ENCODE peak calls at places on chromosomes 1 and 21, in eight cellular contexts. P, I, L, H, V, N, W and X are unnamed samples.

GRCh38 chr1:158145173-158145719 is 35.4 kb upstream of the CD1D start:
- DNase-seq in L (peak; percentile 92), W (no peak), N (no peak), H (peak; percentile 93), P (no peak), V (peak; percentile 74), I (peak; percentile 65), X (no peak)

GRCh38 chr1:1086911-1087341 is 12.8 kb upstream of the RNF223 start:
- DNase-seq in W (no peak), H (no peak), L (no peak), P (no peak), N (peak; percentile 42), I (no peak), V (no peak), X (no peak)

GRCh38 chr1:147527941-147528936 is 13.1 kb upstream of the BCL9 start:
- DNase-seq in V (no peak), W (no peak), L (no peak), N (no peak), H (no peak), I (no peak), P (no peak), X (no peak)

GRCh38 chr1:183349201-183349711 is 68.9 kb downstream of the NMNAT2 start:
- DNase-seq in W (no peak), N (no peak), I (peak; percentile 30), H (peak; percentile 53), L (peak; percentile 64), P (no peak), V (no peak), X (no peak)

GRCh38 chr21:45502006-45502345 is 40.3 kb downstream of the SLC19A1 start:
- DNase-seq in I (no peak), W (no peak), H (no peak), V (no peak), N (no peak), P (no peak), L (no peak), X (no peak)

GRCh38 chr1:12453400-12454343 is 164.3 kb downstream of the DHRS3 start:
- DNase-seq in W (no peak), P (no peak), H (no peak), L (no peak), N (no peak), V (no peak), I (peak; percentile 57), X (no peak)

GRCh38 chr1:83098791-83099190 is 900.1 kb downstream of the TTLL7 start:
- DNase-seq in I (no peak), V (peak; percentile 68), L (no peak), H (no peak), P (no peak), N (no peak), W (no peak), X (no peak)

GRCh38 chr1:184152944-184153343 is 101.4 kb downstream of the TSEN15 start:
- DNase-seq in H (no peak), L (no peak), V (no peak), I (no peak), N (no peak), W (no peak), P (no peak), X (no peak)

GRCh38 chr1:182720465-182720864 is 36.1 kb upstream of the RGS8 start:
- DNase-seq in W (no peak), H (peak; percentile 15), V (no peak), L (peak; percentile 14), N (no peak), P (no peak), I (no peak), X (no peak)

GRCh38 chr1:97417661-97418060 is 503.2 kb downstream of the DPYD start:
- DNase-seq in N (no peak), P (no peak), I (no peak), V (no peak), H (no peak), W (no peak), L (no peak), X (no peak)

GRCh38 chr21:39025198-39025597 is 158.1 kb downstream of the PSMG1 start:
- DNase-seq in L (no peak), I (no peak), W (no peak), P (no peak), N (no peak), V (no peak), H (no peak), X (no peak)

GRCh38 chr21:39024538-39024937 is 158.7 kb downstream of the PSMG1 start:
- DNase-seq in V (no peak), I (no peak), P (no peak), L (no peak), N (no peak), H (no peak), W (no peak), X (no peak)

GRCh38 chr21:39022035-39022900 is 161.0 kb downstream of the PSMG1 start:
- DNase-seq in H (no peak), L (no peak), I (peak; percentile 26), W (no peak), V (no peak), P (no peak), N (peak; percentile 63), X (no peak)

GRCh38 chr21:39021475-39021832 is 161.8 kb downstream of the PSMG1 start:
- DNase-seq in V (no peak), N (no peak), P (no peak), L (no peak), I (no peak), W (no peak), H (no peak), X (no peak)

DNA sequence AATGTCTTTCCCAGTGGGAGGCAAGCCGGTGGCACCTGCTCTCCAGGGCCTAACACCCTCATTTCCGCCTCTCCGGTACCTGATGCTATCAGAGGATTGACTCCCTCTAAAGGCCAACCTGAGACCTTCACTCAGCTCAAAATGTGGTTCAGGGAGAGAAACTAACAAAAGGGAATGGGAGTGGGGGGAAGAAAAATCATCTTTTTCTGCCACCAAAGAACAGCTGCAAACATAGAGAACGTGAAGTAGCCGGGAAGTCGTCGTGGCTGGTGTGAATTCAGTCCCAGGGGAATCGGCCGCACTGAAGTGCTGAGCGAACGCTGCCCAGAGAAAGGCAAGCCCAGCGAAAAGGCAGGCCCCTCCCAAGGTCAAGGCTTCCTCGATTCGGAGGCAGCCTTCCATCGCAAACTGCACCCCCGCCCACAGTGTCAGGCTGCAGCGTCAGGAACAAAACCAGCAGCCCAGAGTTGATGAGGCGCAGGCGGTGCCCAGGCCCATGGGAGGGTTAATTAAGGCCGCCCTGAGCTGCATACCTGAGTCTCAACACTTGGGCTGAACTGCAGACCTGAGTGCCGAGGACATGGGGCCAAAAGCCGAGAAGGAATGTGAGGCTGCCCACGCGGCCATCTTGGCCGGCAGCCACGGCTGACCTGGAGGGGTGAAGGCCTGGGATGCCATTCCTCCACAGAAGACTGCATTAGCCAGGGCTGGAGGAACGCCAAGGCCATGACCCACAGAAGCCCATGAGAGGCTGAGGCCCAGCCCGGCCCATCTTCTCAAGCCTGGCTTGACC is 160.2 kb downstream of the PSMG1 start:
- DNase-seq in I (peak; percentile 85), H (peak; percentile 95), N (no peak), L (peak; percentile 62), V (no peak), P (no peak), W (no peak), X (no peak)
- TF ChIP-seq CTCF in I (no peak), H (peak; percentile 41), N (peak; percentile 44), L (peak; percentile 34), V (peak; percentile 41), P (no peak), W (no peak), X (peak; percentile 21)

GRCh38 chr1:221939598-221939997 is 197.7 kb upstream of the DUSP10 start:
- DNase-seq in I (no peak), N (no peak), W (peak; percentile 89), H (no peak), L (no peak), P (no peak), V (no peak), X (no peak)
- TF ChIP-seq CTCF in I (no peak), N (no peak), W (peak; percentile 38), H (no peak), L (no peak), P (no peak), V (no peak), X (no peak)

DNA sequence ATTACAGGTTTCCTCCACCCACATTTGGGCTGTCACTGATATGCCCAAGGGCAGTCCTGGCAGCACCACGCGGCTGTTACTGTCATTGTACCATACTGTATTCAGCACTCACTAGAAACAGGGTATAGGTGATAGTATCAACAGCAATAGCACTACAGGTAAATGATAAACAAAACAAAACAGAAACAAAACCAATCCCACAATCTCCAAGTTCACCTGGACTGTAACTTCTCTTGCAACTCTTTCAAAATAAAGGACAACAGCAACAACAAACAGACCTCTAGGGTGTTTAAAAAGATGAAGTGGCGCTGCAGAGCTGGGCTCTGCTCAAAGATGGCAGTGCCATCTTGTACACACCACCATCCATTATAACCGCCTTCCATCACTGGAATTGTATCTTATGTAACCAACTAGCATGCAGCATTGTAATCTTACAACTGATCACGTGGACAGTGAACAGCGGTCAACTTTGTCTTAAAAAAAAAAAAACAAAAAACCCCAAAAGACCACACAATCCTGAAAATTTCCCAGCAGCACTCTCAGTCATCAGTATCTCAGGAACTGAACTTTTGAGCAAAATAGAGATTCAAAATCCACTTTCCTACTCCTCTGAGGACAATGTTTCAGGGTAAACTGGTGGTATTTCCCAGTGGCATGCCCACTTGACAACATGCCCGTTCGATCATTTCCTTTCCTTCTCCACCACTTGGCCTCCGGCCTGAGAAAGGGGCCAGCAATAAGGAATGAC is 3.8 kb downstream of the IRF2BP2 start:
- DNase-seq in I (peak; percentile 69), N (no peak), H (peak; percentile 73), V (peak; percentile 44), L (peak; percentile 80), P (no peak), W (no peak), X (no peak)
- TF ChIP-seq CTCF in I (peak; percentile 11), N (peak; percentile 8), H (no peak), V (no peak), L (no peak), P (no peak), W (no peak), X (peak; percentile 15)

GRCh38 chr1:24642481-24643361 is at the start of gene SRRM1:
- DNase-seq in I (peak; percentile 100), W (peak; percentile 100), L (peak; percentile 100), V (peak; percentile 99), P (peak; percentile 97), N (peak; percentile 99), H (peak; percentile 100), X (peak; percentile 89)
- TF ChIP-seq CTCF in I (peak; percentile 25), W (no peak), L (no peak), V (no peak), P (no peak), N (peak; percentile 5), H (no peak), X (no peak)